ENCODE peak calls at places on chromosomes 7 and 10, in seven cellular contexts. K is nephron progenitor cell; Y is left colon; N is heart right ventricle; J is kidney tubule cell; B is activated T-cell treated with anti-CD3 and anti-CD28 coated beads, Interleukin-2, amount 50 U/mL, for 1 hour; G is activated CD4-positive, alpha-beta T cell treated with anti-CD3 and anti-CD28 coated beads, Interleukin-2, amount 10 ng/mL, durations not matched to agents 7 days and 5 days. C is an unnamed sample.

GRCh38 chr10:6195376-6195775 is 7.4 kb upstream of the PFKFB3 start:
- DNase-seq in K (no peak), Y (no peak), N (no peak), J (no peak), B (no peak), G (no peak), C (peak)

GRCh38 chr10:113261130-113261529 is 291.7 kb upstream of the HABP2 start:
- DNase-seq in K (no peak), Y (no peak), N (no peak), J (no peak), B (no peak), G (no peak), C (no peak)

GRCh38 chr7:71327946-71328345 is 196.0 kb downstream of the GALNT17 start:
- DNase-seq in K (no peak), Y (no peak), N (no peak), J (no peak), B (no peak), G (no peak), C (no peak)

GRCh38 chr7:151715661-151716338 is 161.1 kb downstream of the PRKAG2 start:
- DNase-seq in K (no peak), Y (no peak), N (no peak), J (peak), B (no peak), G (no peak), C (no peak)

GRCh38 chr7:4957847-4958476 is 1.0 kb downstream of the MMD2 start:
- DNase-seq in K (no peak), Y (no peak), N (no peak), J (no peak), B (no peak), G (no peak), C (no peak)

GRCh38 chr7:970744-971143 is 4.6 kb downstream of the COX19 start:
- DNase-seq in K (no peak), Y (no peak), N (no peak), J (no peak), B (no peak), G (no peak), C (no peak)

GRCh38 chr7:134988161-134988560 is 1.9 kb downstream of the AGBL3 start:
- DNase-seq in K (no peak), Y (no peak), N (no peak), J (peak), B (no peak), G (no peak), C (no peak)

GRCh38 chr7:132077986-132078385 is 498.3 kb downstream of the PLXNA4 start:
- DNase-seq in K (no peak), Y (no peak), N (no peak), J (no peak), B (no peak), G (no peak), C (peak)

GRCh38 chr7:143503261-143503660 is 25.6 kb downstream of the TAS2R41 start:
- DNase-seq in K (no peak), Y (no peak), N (no peak), J (no peak), B (no peak), G (no peak), C (no peak)

GRCh38 chr10:29646960-29647431 is 12.2 kb upstream of the SVIL start:
- DNase-seq in K (no peak), Y (no peak), N (no peak), J (no peak), B (no peak), G (no peak), C (peak)

GRCh38 chr10:105239311-105240215 is 598.5 kb downstream of the SORCS3 start:
- DNase-seq in K (no peak), Y (no peak), N (peak), J (peak), B (no peak), G (no peak), C (no peak)

GRCh38 chr7:46707973-46708372 is 786.9 kb upstream of the IGFBP3 start:
- DNase-seq in K (no peak), Y (no peak), N (no peak), J (peak), B (no peak), G (no peak), C (peak)

GRCh38 chr10:131166486-131166885 is 145.0 kb downstream of the TCERG1L start:
- DNase-seq in K (no peak), Y (no peak), N (no peak), J (no peak), B (no peak), G (no peak), C (no peak)

GRCh38 chr10:119377905-119378736 is 164.4 kb downstream of the RGS10 start:
- DNase-seq in K (no peak), Y (no peak), N (peak), J (no peak), B (no peak), G (no peak), C (peak)

GRCh38 chr7:70698219-70698832 is 433.6 kb upstream of the GALNT17 start:
- DNase-seq in K (peak), Y (no peak), N (no peak), J (peak), B (no peak), G (peak), C (peak)

GRCh38 chr7:99272476-99273045 is at the start of gene MYH16:
- DNase-seq in K (no peak), Y (no peak), N (no peak), J (peak), B (no peak), G (no peak), C (no peak)

GRCh38 chr10:119355930-119356329 is 148.6 kb downstream of the GRK5 start:
- DNase-seq in K (no peak), Y (no peak), N (no peak), J (no peak), B (no peak), G (no peak), C (no peak)

GRCh38 chr7:38798552-38799267 is 110.3 kb downstream of the VPS41 start:
- DNase-seq in K (no peak), Y (no peak), N (no peak), J (no peak), B (no peak), G (no peak), C (no peak)

GRCh38 chr7:157501576-157501975 is 164.8 kb downstream of the DNAJB6 start:
- DNase-seq in K (no peak), Y (no peak), N (no peak), J (no peak), B (peak), G (no peak), C (no peak)

GRCh38 chr10:132204781-132205473 is 18.2 kb downstream of the DPYSL4 start:
- DNase-seq in K (no peak), Y (no peak), N (peak), J (no peak), B (no peak), G (no peak), C (no peak)

GRCh38 chr7:140625908-140626868 is 14.4 kb downstream of the DENND2A start:
- DNase-seq in K (no peak), Y (peak), N (peak), J (peak), B (no peak), G (no peak), C (peak)

GRCh38 chr10:44571701-44572100 is 186.8 kb upstream of the CXCL12 start:
- DNase-seq in K (no peak), Y (no peak), N (no peak), J (no peak), B (no peak), G (no peak), C (peak)

GRCh38 chr7:64905547-64905946 is 2.5 kb downstream of the ZNF273 start:
- DNase-seq in K (no peak), Y (no peak), N (no peak), J (no peak), B (no peak), G (no peak), C (no peak)

GRCh38 chr7:106177738-106178592 is 65.9 kb upstream of the SYPL1 start:
- DNase-seq in K (no peak), Y (no peak), N (peak), J (no peak), B (no peak), G (no peak), C (no peak)

GRCh38 chr7:124072603-124073324 is 39.9 kb upstream of the TMEM229A start:
- DNase-seq in K (no peak), Y (no peak), N (no peak), J (no peak), B (no peak), G (no peak), C (peak)

C was measured in AG10803.